ENCODE peak calls at places on chromosomes 6 and 20, in nine cellular contexts. R is HFF-Myc; D is A549; G is NCI-H1092 treated with DMSO at 0.1 percent for 48 hours; O is activated CD4-positive, alpha-beta T cell treated with anti-CD3 and anti-CD28 coated beads, Interleukin-2, amount 50 U/mL, for 24 hours; P is activated CD8-positive, alpha-beta memory T cell treated with anti-CD3 and anti-CD28 coated beads for 1 hour; J is activated naive CD4-positive, alpha-beta T cell; X is immature natural killer cell; L is trophoblast cell. I is an unnamed sample.

GRCh38 chr6:168033791-168034190 is 36.3 kb downstream of the KIF25 start:
- DNase-seq in R (no peak), D (no peak), G (no peak), O (no peak), P (no peak), J (no peak), X (no peak), L (no peak), I (no peak)

GRCh38 chr6:11894212-11894611 is 115.6 kb upstream of the ADTRP start:
- DNase-seq in R (no peak), D (no peak), G (no peak), O (no peak), P (no peak), J (no peak), X (no peak), L (no peak), I (no peak)

GRCh38 chr6:489001-489400 is 97.4 kb downstream of the IRF4 start:
- DNase-seq in R (no peak), D (no peak), G (no peak), O (no peak), P (no peak), J (no peak), X (no peak), L (no peak), I (no peak)

GRCh38 chr20:61535536-61535935 is 283.5 kb downstream of the CDH4 start:
- DNase-seq in R (no peak), D (no peak), G (no peak), O (no peak), P (no peak), J (no peak), X (no peak), L (no peak), I (no peak)

GRCh38 chr6:82616386-82617028 is 252.9 kb downstream of the TPBG start:
- DNase-seq in R (no peak), D (peak), G (no peak), O (no peak), P (no peak), J (no peak), X (no peak), L (no peak), I (no peak)

GRCh38 chr6:18343741-18344140 is 43.4 kb upstream of the RNF144B start:
- DNase-seq in R (no peak), D (peak), G (no peak), O (no peak), P (no peak), J (no peak), X (no peak), L (no peak), I (no peak)

GRCh38 chr20:24321939-24322338 is 147.5 kb upstream of the SYNDIG1 start:
- DNase-seq in R (no peak), D (no peak), G (no peak), O (no peak), P (no peak), J (no peak), X (no peak), L (no peak), I (no peak)

GRCh38 chr6:161748535-161749386 is 474.9 kb upstream of the AGPAT4 start:
- DNase-seq in R (no peak), D (peak), G (peak), O (no peak), P (no peak), J (no peak), X (no peak), L (peak), I (peak)

GRCh38 chr6:28643017-28643740 is 117.5 kb downstream of the GPX5 start:
- DNase-seq in R (peak), D (peak), G (no peak), O (no peak), P (no peak), J (no peak), X (no peak), L (peak), I (peak)

GRCh38 chr6:170035896-170036295 is 255.0 kb downstream of the DLL1 start:
- DNase-seq in R (no peak), D (no peak), G (no peak), O (no peak), P (no peak), J (no peak), X (no peak), L (no peak), I (no peak)

GRCh38 chr6:75751443-75751842 is 2.4 kb downstream of the MYO6 start:
- DNase-seq in R (no peak), D (no peak), G (no peak), O (no peak), P (no peak), J (no peak), X (no peak), L (no peak), I (no peak)

GRCh38 chr20:37941332-37941731 is 38.4 kb downstream of the VSTM2L start:
- DNase-seq in R (no peak), D (peak), G (no peak), O (no peak), P (no peak), J (no peak), X (no peak), L (no peak), I (no peak)

I was measured in NCI-H1436.